ENCODE peak calls at places on chromosome 2, in four cellular contexts. W, H, E and U are unnamed samples.

GRCh38 chr2:239251971-239252370 is 148.8 kb downstream of the HDAC4 start:
- DNase-seq in H (no peak), W (no peak), E (no peak), U (no peak)

GRCh38 chr2:68715353-68716041 is 19.1 kb upstream of the ARHGAP25 start:
- DNase-seq in E (peak), W (peak), H (no peak), U (peak)

GRCh38 chr2:189393440-189394111 is 47.7 kb upstream of the WDR75 start:
- DNase-seq in E (peak), H (no peak), W (no peak), U (peak)

GRCh38 chr2:25365241-25365640 is 23.5 kb upstream of the DNMT3A start:
- DNase-seq in W (no peak), H (no peak), E (peak), U (no peak)

GRCh38 chr2:202265467-202266277 is at the start of gene NOP58:
- DNase-seq in H (peak), E (peak), W (peak), U (peak)

GRCh38 chr2:170177950-170178781 is at the start of gene MYO3B:
- DNase-seq in E (no peak), W (peak), H (no peak), U (peak)

GRCh38 chr2:178244812-178245211 is 50.5 kb downstream of the OSBPL6 start:
- DNase-seq in W (no peak), E (no peak), H (no peak), U (no peak)

GRCh38 chr2:101766871-101767739 is 69.6 kb downstream of the MAP4K4 start:
- DNase-seq in W (no peak), E (peak), H (no peak), U (peak)

GRCh38 chr2:11872247-11872947 is 126.0 kb downstream of the LPIN1 start:
- DNase-seq in W (peak), H (no peak), E (no peak), U (no peak)

GRCh38 chr2:43585708-43586107 is 10.1 kb downstream of the THADA start:
- DNase-seq in E (no peak), W (no peak), H (no peak), U (no peak)

GRCh38 chr2:85607268-85608215 is 4.3 kb downstream of the C2orf68 start:
- DNase-seq in E (no peak), W (no peak), H (no peak), U (no peak)